ENCODE peak calls at places on chromosomes 4 and X, in six cellular contexts. S is DND-41, P is kidney, D is GM12878, W is right atrium auricular region, B is right cardiac atrium. C is an unnamed sample.

GRCh38 chr4:52643846-52644245 is 15.3 kb downstream of the USP46 start:
- DNase-seq in S (no peak), W (peak; percentile 87), P (no peak), B (peak; percentile 82), D (no peak), C (no peak)

GRCh38 chr4:10949039-10949728 is 264.6 kb upstream of the CLNK start:
- DNase-seq in D (no peak), B (no peak), S (no peak), W (no peak), P (no peak), C (no peak)

GRCh38 chr4:55442541-55442940 is 46.8 kb downstream of the TMEM165 start:
- DNase-seq in S (no peak), B (no peak), D (no peak), P (no peak), W (no peak), C (no peak)

GRCh38 chr4:128856246-128856645 is 46.7 kb downstream of the JADE1 start:
- DNase-seq in D (no peak), B (no peak), P (no peak), W (no peak), S (no peak), C (no peak)

GRCh38 chrX:4925911-4926310 is 1212.5 kb upstream of the PRKX start:
- DNase-seq in S (no peak), P (no peak), D (no peak), B (no peak), W (no peak), C (no peak)

GRCh38 chr4:7947927-7948326 is 8.3 kb upstream of the AFAP1 start:
- DNase-seq in P (no peak), B (no peak), S (no peak), W (no peak), D (no peak), C (no peak)

GRCh38 chrX:10165580-10166247 is 8.9 kb downstream of the CLCN4 start:
- DNase-seq in W (no peak), B (no peak), D (no peak), P (no peak), S (no peak), C (no peak)

GRCh38 chrX:74924449-74925209 is 623 bp downstream of the NEXMIF start:
- DNase-seq in P (peak; percentile 81), B (peak; percentile 68), D (no peak), W (no peak), S (peak; percentile 18), C (no peak)

GRCh38 chrX:57902633-57903032 is 7.6 kb downstream of the ZXDA start:
- DNase-seq in P (no peak), S (no peak), D (no peak), B (no peak), W (no peak), C (no peak)

GRCh38 chr4:15158410-15159091 is 156.3 kb downstream of the CPEB2 start:
- DNase-seq in W (no peak), S (no peak), D (no peak), P (no peak), B (no peak), C (no peak)

GRCh38 chrX:38656350-38656915 is 95.1 kb downstream of the TSPAN7 start:
- DNase-seq in D (no peak), S (no peak), P (no peak), B (no peak), W (no peak), C (no peak)

GRCh38 chr4:26380740-26381139 is 59.9 kb downstream of the RBPJ start:
- DNase-seq in P (no peak), W (no peak), B (no peak), D (no peak), S (no peak), C (no peak)

GRCh38 chr4:164770051-164770724 is 16.3 kb downstream of the SMIM31 start:
- DNase-seq in B (no peak), P (no peak), S (no peak), D (no peak), W (no peak), C (no peak)

GRCh38 chr4:163613375-163613774 is 118.9 kb downstream of the TMA16 start:
- DNase-seq in S (no peak), D (no peak), W (no peak), P (no peak), B (no peak), C (no peak)

GRCh38 chr4:156336516-156336915 is 382.9 kb upstream of the CTSO start:
- DNase-seq in P (no peak), W (no peak), S (no peak), B (no peak), D (no peak), C (no peak)

GRCh38 chr4:186726440-186727148 is 2.9 kb upstream of the FAT1 start:
- DNase-seq in B (peak; percentile 90), D (no peak), W (no peak), S (no peak), P (peak; percentile 89), C (no peak)

GRCh38 chr4:110616162-110617062 is 6.5 kb downstream of the PITX2 start:
- DNase-seq in W (no peak), S (no peak), B (no peak), P (no peak), D (no peak), C (no peak)

GRCh38 chr4:174214102-174214878 is 69.2 kb downstream of the FBXO8 start:
- DNase-seq in S (no peak), W (no peak), P (peak; percentile 52), B (peak; percentile 69), D (no peak), C (peak; percentile 22)

GRCh38 chrX:101977091-101977490 is 45.3 kb upstream of the ZMAT1 start:
- DNase-seq in B (no peak), S (no peak), W (no peak), D (no peak), P (no peak), C (no peak)

GRCh38 chr4:1722551-1723071 is 1.3 kb downstream of the TACC3 start:
- DNase-seq in D (no peak), S (no peak), W (no peak), P (peak; percentile 67), B (peak; percentile 45), C (no peak)

GRCh38 chrX:56833626-56834025 is 104.6 kb downstream of the NBDY start:
- DNase-seq in B (no peak), D (no peak), W (no peak), P (no peak), S (no peak), C (no peak)

GRCh38 chr4:89837385-89837995 is 529 bp upstream of the SNCA start:
- DNase-seq in P (peak; percentile 74), B (no peak), D (no peak), W (no peak), S (peak; percentile 71), C (no peak)

GRCh38 chr4:61541474-61541873 is 341.3 kb downstream of the ADGRL3 start:
- DNase-seq in B (no peak), S (no peak), P (no peak), W (no peak), D (no peak), C (no peak)

GRCh38 chrX:117002981-117003380 is 540.2 kb upstream of the CT83 start:
- DNase-seq in S (no peak), W (no peak), B (no peak), D (no peak), P (no peak), C (no peak)

GRCh38 chrX:39176105-39176504 is 374.8 kb downstream of the MID1IP1 start:
- DNase-seq in S (no peak), P (no peak), B (no peak), W (no peak), D (no peak), C (no peak)

GRCh38 chr4:164731827-164732474 is 22.0 kb upstream of the SMIM31 start:
- DNase-seq in P (no peak), W (no peak), D (peak; percentile 3), S (peak; percentile 52), B (no peak), C (peak; percentile 23)

GRCh38 chr4:19657856-19658255 is 593.8 kb upstream of the SLIT2 start:
- DNase-seq in D (no peak), W (no peak), S (no peak), B (no peak), P (no peak), C (no peak)

GRCh38 chr4:20420916-20421315 is 169.2 kb downstream of the SLIT2 start:
- DNase-seq in P (no peak), W (no peak), S (no peak), D (no peak), B (no peak), C (no peak)

GRCh38 chr4:6929339-6929734 is 19.7 kb downstream of the TBC1D14 start:
- DNase-seq in B (peak; percentile 62), D (no peak), P (no peak), S (no peak), W (no peak), C (no peak)
- H3K4me1 ChIP-seq in B (peaks cover 12% of the 10 kb centered on the region), D (peaks cover 11% of the 10 kb centered on the region), P (peaks cover 56% of the 10 kb centered on the region), S (no peaks in the 10 kb centered on the region), W (no peaks in the 10 kb centered on the region), C (peaks cover 44% of the 10 kb centered on the region)

GRCh38 chrX:48923771-48924170 is 4.9 kb upstream of the PIM2 start:
- DNase-seq in D (no peak), S (no peak), W (no peak), B (no peak), P (no peak), C (no peak)

GRCh38 chrX:48924270-48924669 is 5.4 kb upstream of the PIM2 start:
- DNase-seq in D (no peak), S (no peak), W (no peak), B (no peak), P (no peak), C (no peak)

GRCh38 chrX:48927736-48928382 is 9.0 kb upstream of the PIM2 start:
- DNase-seq in P (no peak), D (no peak), B (no peak), W (no peak), S (no peak), C (no peak)

DNA sequence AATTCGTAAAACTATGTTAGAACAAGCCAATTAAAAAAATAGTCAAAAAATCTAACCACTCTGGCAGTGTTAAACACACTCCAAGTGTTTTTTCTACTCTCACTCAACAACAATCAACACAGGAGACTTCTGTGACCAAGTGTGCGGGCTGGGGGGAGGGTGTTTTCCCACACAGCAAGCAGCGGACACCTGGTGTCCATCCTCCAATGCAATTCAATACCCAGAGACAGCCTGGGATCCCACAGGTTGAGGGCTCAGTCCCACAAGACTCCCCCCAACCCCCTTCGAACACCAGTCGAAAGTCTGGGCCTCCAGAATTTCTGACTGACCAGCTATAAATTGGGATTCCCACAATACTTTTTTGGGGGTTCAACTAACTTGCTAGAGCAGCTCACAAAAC is 8.3 kb upstream of the PIM2 start:
- DNase-seq in D (no peak), P (no peak), W (no peak), B (no peak), S (no peak), C (no peak)
- H3K4me1 ChIP-seq in D (peaks cover 2% of the 10 kb centered on the region), P (no peaks in the 10 kb centered on the region), W (no peaks in the 10 kb centered on the region), B (no peaks in the 10 kb centered on the region), S (no peaks in the 10 kb centered on the region), C (peaks cover 12% of the 10 kb centered on the region)

GRCh38 chr4:139552506-139552905 is 3.5 kb downstream of the SETD7 start:
- DNase-seq in B (no peak), D (no peak), P (no peak), S (no peak), W (no peak), C (no peak)
- H3K4me1 ChIP-seq in B (peaks cover 18% of the 10 kb centered on the region), D (peaks cover 8% of the 10 kb centered on the region), P (peaks cover 13% of the 10 kb centered on the region), S (peaks cover 30% of the 10 kb centered on the region), W (no peaks in the 10 kb centered on the region), C (peaks cover 14% of the 10 kb centered on the region)

DNA sequence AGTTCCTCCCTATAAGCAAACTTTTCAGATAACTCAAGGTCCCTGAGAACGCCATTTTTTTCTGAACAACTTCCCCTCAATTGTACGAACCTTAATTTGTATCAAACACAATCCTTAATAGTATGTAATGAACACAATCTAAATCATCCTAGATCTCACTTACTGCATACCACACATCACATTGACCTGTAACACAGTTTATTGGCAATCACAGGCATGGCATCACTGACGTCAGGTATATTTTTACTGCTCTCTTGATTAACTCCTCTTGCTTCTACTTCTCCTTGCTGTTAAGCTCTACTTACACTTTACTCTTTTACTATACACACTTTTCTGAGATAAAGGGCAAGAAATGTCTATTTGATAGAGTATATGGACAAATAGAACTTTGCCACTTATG is 67.0 kb downstream of the TAPT1 start:
- DNase-seq in W (no peak), B (no peak), P (no peak), D (no peak), S (no peak), C (no peak)
- H3K4me1 ChIP-seq in W (no peaks in the 10 kb centered on the region), B (peaks cover 6% of the 10 kb centered on the region), P (no peaks in the 10 kb centered on the region), D (no peaks in the 10 kb centered on the region), S (no peaks in the 10 kb centered on the region), C (no peaks in the 10 kb centered on the region)